ENCODE peak calls at places on chromosomes 2 and 18, in ten cellular contexts. R, E, I, P, X, C, J, W, M and Z are unnamed samples. For H3K9me3, the result is how much of the 10 kb centered on the place peaks cover.

GRCh38 chr2:156883828-156884615 is 373.5 kb upstream of the GALNT5 start:
- DNase-seq in I (no peak), P (peak), R (no peak), M (no peak), J (no peak), X (no peak), E (no peak), W (no peak), C (no peak), Z (no peak)

GRCh38 chr2:217047209-217047998 is 187.5 kb upstream of the TNP1 start:
- DNase-seq in X (no peak), C (no peak), M (no peak), E (no peak), R (no peak), P (peak), J (peak), I (no peak), W (no peak), Z (no peak)

GRCh38 chr2:240520143-240520973 is 37.4 kb downstream of the ANKMY1 start:
- DNase-seq in I (no peak), R (no peak), C (no peak), J (no peak), E (no peak), M (no peak), P (no peak), W (peak), X (no peak), Z (no peak)

GRCh38 chr18:3952031-3952430 is 502.1 kb downstream of the TGIF1 start:
- DNase-seq in W (no peak), R (no peak), P (no peak), C (no peak), I (no peak), J (no peak), M (no peak), X (no peak), E (no peak), Z (no peak)

GRCh38 chr2:121220995-121221394 is 64.0 kb downstream of the TFCP2L1 start:
- DNase-seq in M (no peak), C (no peak), J (no peak), E (peak), P (peak), I (no peak), W (no peak), R (peak), X (no peak), Z (no peak)

GRCh38 chr18:32056613-32057358 is 34.9 kb upstream of the RNF138 start:
- DNase-seq in W (no peak), M (peak), I (no peak), C (no peak), P (no peak), J (no peak), E (peak), X (no peak), R (no peak), Z (no peak)

GRCh38 chr2:74659462-74659861 is 5.4 kb downstream of the SEMA4F start:
- DNase-seq in W (no peak), R (no peak), E (no peak), X (no peak), M (no peak), J (no peak), C (no peak), P (no peak), I (no peak), Z (no peak)

GRCh38 chr18:49588971-49589370 is 27.1 kb downstream of the LIPG start:
- DNase-seq in R (no peak), P (no peak), W (no peak), J (no peak), E (no peak), M (peak), X (no peak), C (no peak), I (no peak), Z (no peak)

GRCh38 chr2:24105816-24106215 is 17.3 kb downstream of the PFN4 start:
- DNase-seq in C (no peak), J (no peak), P (no peak), M (no peak), I (no peak), X (no peak), E (no peak), W (no peak), R (no peak), Z (no peak)

GRCh38 chr2:134460583-134460998 is 206.7 kb downstream of the MGAT5 start:
- DNase-seq in E (peak), M (peak), X (peak), W (peak), J (peak), C (peak), I (peak), P (peak), R (peak), Z (peak)

GRCh38 chr2:166148811-166149400 is 21.1 kb upstream of the SCN1A start:
- DNase-seq in M (no peak), P (no peak), I (no peak), J (no peak), C (peak), R (no peak), E (no peak), W (no peak), X (no peak), Z (peak)

GRCh38 chr2:114685102-114685501 is 242.7 kb downstream of the DPP10 start:
- DNase-seq in I (no peak), J (no peak), E (no peak), C (no peak), X (no peak), W (no peak), P (no peak), R (no peak), M (no peak), Z (no peak)

GRCh38 chr18:9135912-9136314 is 668 bp upstream of the ANKRD12 start:
- DNase-seq in W (no peak), I (no peak), R (peak), X (no peak), J (no peak), E (peak), P (peak), C (no peak), M (no peak), Z (no peak)

GRCh38 chr18:59379772-59380530 is 20.9 kb upstream of the LMAN1 start:
- DNase-seq in W (no peak), R (no peak), C (no peak), X (no peak), J (peak), M (no peak), P (no peak), E (no peak), I (no peak), Z (no peak)

GRCh38 chr18:54829856-54830255 is 1.6 kb downstream of the RAB27B start:
- DNase-seq in M (no peak), X (no peak), E (peak), J (no peak), R (no peak), W (no peak), I (no peak), P (no peak), C (no peak), Z (no peak)

GRCh38 chr2:217853301-217853881 is 149.4 kb downstream of the TNS1 start:
- DNase-seq in M (peak), R (no peak), P (peak), W (peak), C (peak), X (no peak), E (no peak), J (peak), I (peak), Z (no peak)

GRCh38 chr2:210199186-210199765 is 26.0 kb downstream of the ACADL start:
- DNase-seq in J (no peak), R (peak), E (peak), W (no peak), X (no peak), C (no peak), P (peak), M (peak), I (no peak), Z (no peak)

GRCh38 chr2:136235451-136236418 is 117.8 kb upstream of the CXCR4 start:
- DNase-seq in J (no peak), I (no peak), X (no peak), P (peak), R (peak), M (no peak), E (no peak), C (peak), W (no peak), Z (no peak)

GRCh38 chr18:67875936-67876335 is 359.4 kb upstream of the DSEL start:
- DNase-seq in R (no peak), P (no peak), I (no peak), E (no peak), W (no peak), X (no peak), C (no peak), M (no peak), J (no peak), Z (no peak)

GRCh38 chr2:233799716-233800115 is 21.6 kb downstream of the MROH2A start:
- DNase-seq in W (no peak), I (no peak), J (no peak), R (no peak), X (no peak), M (no peak), C (no peak), P (no peak), E (no peak), Z (no peak)

GRCh38 chr18:50706199-50706598 is 113.6 kb downstream of the MRO start:
- DNase-seq in X (no peak), C (no peak), E (no peak), I (no peak), M (no peak), J (no peak), W (no peak), P (no peak), R (no peak), Z (peak)

GRCh38 chr2:127594116-127594591 is 51.8 kb upstream of the GPR17 start:
- DNase-seq in P (no peak), M (no peak), E (no peak), W (no peak), R (no peak), C (no peak), J (no peak), X (peak), I (no peak), Z (no peak)

GRCh38 chr2:233020454-233020853 is 7.4 kb upstream of the NGEF start:
- DNase-seq in C (no peak), J (no peak), E (no peak), I (no peak), P (no peak), R (no peak), W (no peak), X (no peak), M (no peak), Z (no peak)

GRCh38 chr18:49206717-49207116 is 253.7 kb downstream of the DYM start:
- DNase-seq in P (no peak), X (no peak), R (no peak), E (no peak), C (no peak), I (no peak), M (no peak), W (no peak), J (no peak), Z (no peak)

GRCh38 chr2:25311866-25312575 is 29.7 kb downstream of the DNMT3A start:
- DNase-seq in J (no peak), C (no peak), X (no peak), R (no peak), I (peak), W (peak), P (no peak), E (no peak), M (peak), Z (peak)

GRCh38 chr2:230473378-230473777 is 57.4 kb downstream of the SP100 start:
- DNase-seq in P (no peak), W (no peak), X (peak), I (no peak), J (no peak), M (no peak), R (no peak), C (no peak), E (peak), Z (no peak)

GRCh38 chr2:241985986-241986329 is 116.4 kb downstream of the RTP5 start:
- DNase-seq in C (no peak), M (peak), W (no peak), I (no peak), J (no peak), E (peak), X (no peak), P (no peak), R (no peak), Z (no peak)

GRCh38 chr18:32289480-32290075 is 99.7 kb downstream of the MEP1B start:
- DNase-seq in J (peak), R (peak), W (no peak), M (peak), P (peak), I (no peak), C (no peak), E (peak), X (peak), Z (peak)

GRCh38 chr2:226742346-226742745 is 57.3 kb downstream of the IRS1 start:
- DNase-seq in C (peak), M (no peak), P (no peak), I (peak), W (no peak), J (no peak), X (no peak), R (no peak), E (no peak), Z (no peak)

GRCh38 chr2:237438082-237438925 is 24.3 kb upstream of the COL6A3 start:
- DNase-seq in R (no peak), X (no peak), P (no peak), C (no peak), W (no peak), E (peak), M (no peak), J (no peak), I (no peak), Z (no peak)

GRCh38 chr2:240569523-240569997 is 1.3 kb downstream of the RNPEPL1 start:
- DNase-seq in R (no peak), W (no peak), J (no peak), C (no peak), P (no peak), E (no peak), M (peak), X (peak), I (peak), Z (no peak)

GRCh38 chr18:6743988-6744387 is 14.5 kb downstream of the ARHGAP28 start:
- DNase-seq in J (no peak), W (no peak), X (no peak), R (no peak), P (no peak), E (no peak), I (no peak), M (no peak), C (no peak), Z (no peak)

GRCh38 chr2:175025233-175025632 is 20.1 kb upstream of the CHN1 start:
- DNase-seq in M (no peak), J (no peak), P (no peak), R (no peak), C (no peak), I (no peak), X (no peak), W (no peak), E (no peak), Z (no peak)
- H3K9me3 ChIP-seq in M (under half), J (under half), P (under half), R (under half), C (under half), I (under half), X (under half), W (under half), E (under half), Z (under half)

DNA sequence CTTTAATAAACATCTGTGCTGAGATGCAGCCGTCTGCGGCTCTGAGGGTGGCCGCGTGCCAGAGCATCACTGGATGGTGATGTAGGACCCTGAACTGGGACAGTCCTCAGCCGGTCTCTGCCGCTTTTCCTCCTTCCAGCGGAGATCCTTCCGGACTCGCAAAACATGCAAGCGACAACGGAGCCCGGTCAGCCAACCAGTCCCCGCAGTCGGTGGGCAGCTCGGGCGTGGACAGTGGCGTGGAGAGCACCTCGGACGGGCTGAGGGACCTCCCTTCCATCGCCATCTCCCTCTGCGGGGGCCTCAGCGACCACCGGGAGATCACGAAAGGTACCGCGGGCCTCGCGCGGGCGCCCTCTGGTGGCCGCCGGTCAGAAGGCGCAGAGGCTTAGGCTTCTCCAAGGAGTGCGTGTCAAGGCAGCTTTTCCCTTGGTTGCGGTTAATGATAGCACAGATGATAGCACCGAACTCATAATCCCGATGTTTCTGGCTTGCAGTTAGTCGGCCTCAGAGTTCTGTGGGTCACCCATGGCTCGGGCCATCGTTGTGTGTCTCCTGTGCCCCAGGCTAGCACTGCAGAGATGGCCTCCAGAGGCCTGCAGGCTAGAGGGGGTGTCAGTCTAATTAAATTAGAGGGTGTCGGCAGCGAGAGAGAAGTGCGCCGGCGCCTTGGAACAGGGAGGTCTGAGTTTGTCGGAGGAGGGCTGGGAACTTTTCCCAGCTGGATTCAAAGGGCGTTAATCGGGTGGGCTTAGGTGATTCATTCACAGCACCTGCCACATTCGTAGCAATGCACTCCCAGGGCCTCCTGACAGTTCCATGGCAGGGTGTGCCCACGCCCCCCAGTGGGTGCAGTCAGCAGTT is 38.5 kb downstream of the LPIN1 start:
- DNase-seq in R (no peak), E (no peak), W (peak), I (peak), P (peak), C (peak), J (no peak), M (peak), X (no peak), Z (peak)
- H3K4me3 ChIP-seq in R (no peak), E (no peak), W (no peak), I (peak), P (no peak), C (peak), J (peak), M (no peak), X (no peak), Z (no peak)

DNA sequence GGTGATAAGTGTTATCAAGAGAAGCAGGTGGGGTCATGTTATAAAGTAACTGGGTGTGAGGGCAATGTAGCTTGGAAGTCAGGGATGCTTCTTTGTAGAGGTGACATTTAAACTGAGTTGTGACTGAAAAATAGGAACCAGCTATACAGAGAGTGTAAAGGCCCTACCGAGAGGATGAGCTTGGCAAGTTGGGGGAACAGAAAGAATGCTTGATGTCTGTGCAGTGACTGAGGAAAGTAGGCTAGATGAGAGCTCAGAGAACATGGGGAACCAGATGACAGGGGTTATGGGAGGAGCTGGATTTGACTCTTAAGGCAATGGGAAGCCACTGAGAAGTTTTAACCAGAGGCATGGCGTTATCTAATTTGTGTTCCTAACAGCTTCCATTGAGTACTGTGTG is 115.3 kb downstream of the DOCK10 start:
- DNase-seq in C (no peak), I (no peak), J (no peak), P (no peak), W (no peak), E (no peak), X (no peak), M (no peak), R (no peak), Z (no peak)
- H3K27ac ChIP-seq in C (peak), I (no peak), J (peak), P (no peak), W (peak), E (peak), X (peak), M (no peak), R (no peak), Z (no peak)

GRCh38 chr2:204401114-204401513 is 144.2 kb upstream of the PARD3B start:
- DNase-seq in R (no peak), P (no peak), E (no peak), X (no peak), W (no peak), M (peak), C (no peak), J (no peak), I (no peak), Z (no peak)

DNA sequence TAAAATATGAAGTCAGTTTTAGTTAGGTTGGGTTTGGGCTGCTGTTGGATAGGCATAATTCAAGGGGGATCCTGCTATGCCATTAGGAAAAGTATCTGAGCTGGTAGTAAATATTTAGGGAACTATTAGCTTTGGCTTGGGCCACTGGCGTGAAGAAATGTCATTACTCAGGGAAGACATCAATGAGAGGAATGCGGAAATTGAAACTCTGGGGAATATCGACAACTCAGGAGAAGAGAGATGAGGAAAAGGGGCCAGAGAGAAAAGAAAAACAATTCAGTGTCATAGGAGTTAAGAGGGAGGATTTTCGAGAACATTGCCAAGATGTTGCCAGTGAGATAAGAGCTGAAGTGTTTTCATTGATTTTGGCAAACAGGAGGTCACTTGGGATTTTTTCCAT is 149.7 kb upstream of the PARD3B start:
- DNase-seq in J (no peak), X (no peak), E (no peak), W (no peak), I (no peak), M (no peak), P (no peak), C (no peak), R (no peak), Z (no peak)
- H3K9me3 ChIP-seq in J (under half), X (under half), E (under half), W (under half), I (under half), M (under half), P (under half), C (under half), R (under half), Z (under half)

DNA sequence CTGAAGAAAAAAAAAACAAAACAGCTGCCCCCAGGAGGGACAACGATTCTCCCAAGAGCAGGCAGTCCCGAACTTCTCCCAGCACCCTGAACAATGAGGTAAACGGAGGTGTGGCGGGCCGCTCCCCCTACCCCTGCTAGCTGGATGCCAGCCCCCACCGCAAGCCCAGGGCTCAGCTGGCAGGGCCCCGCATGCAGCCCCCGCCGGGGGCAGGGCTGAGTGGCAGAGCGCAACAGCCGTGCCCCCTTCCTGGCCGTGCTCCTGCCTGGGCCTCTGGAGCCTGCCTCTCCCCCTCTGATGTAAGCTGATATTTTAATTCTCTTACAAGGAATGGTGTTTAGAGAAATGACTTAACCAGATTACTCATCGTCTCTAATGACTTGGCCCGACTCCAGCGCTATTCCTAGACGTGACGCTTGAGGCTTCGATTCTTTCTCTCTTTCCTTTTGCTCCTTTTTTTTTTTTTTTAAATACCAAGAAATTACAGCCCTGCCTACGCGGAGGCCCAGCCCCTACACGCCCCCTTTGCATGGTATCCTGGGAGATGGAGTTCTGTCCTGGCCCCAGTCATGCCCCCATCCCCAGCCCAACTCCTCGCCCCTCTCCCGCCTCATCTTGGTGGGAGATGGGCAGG is 4.6 kb upstream of the ARID5A start:
- DNase-seq in M (peak), I (peak), E (peak), W (no peak), X (peak), R (peak), C (peak), P (peak), J (peak), Z (peak)
- H3K4me3 ChIP-seq in M (peak), I (peak), E (no peak), W (peak), X (no peak), R (peak), C (peak), P (peak), J (peak), Z (peak)

DNA sequence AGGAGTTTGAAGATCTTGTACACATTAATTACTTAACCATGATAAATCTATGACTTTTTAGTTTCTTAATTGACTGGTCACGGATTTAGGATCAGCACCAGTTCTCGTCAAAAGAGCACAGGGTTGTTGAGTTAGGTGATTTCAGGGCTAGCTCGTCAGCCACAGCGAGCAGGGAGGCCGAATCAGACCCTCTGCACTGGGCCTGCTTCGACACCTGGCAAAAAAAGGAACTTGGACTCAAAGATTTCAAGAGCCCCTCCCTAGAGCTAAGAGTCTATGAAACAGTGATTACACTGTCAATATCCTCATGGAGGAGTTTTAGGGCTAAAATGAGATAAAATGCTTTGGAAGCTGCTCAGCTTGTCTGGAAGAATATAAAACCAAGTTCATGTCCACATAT is 4.6 kb upstream of the SERTAD2 start:
- DNase-seq in P (no peak), M (no peak), W (no peak), R (no peak), X (no peak), C (no peak), I (no peak), E (no peak), J (no peak), Z (no peak)
- H3K27ac ChIP-seq in P (no peak), M (no peak), W (no peak), R (no peak), X (no peak), C (peak), I (no peak), E (no peak), J (no peak), Z (no peak)